ENCODE peak calls at places on chromosomes 1 and 21, in four cellular contexts. U is MM.1S, T is heart right ventricle, W is GM23338. A is an unnamed sample.
A peak's percentile ranks its signal among the peaks of the same experiment; 100 is the strongest.

GRCh38 chr1:8661185-8662110 is 156.0 kb downstream of the RERE start:
- DNase-seq in U (no peak), T (no peak), W (peak; percentile 36), A (no peak)

GRCh38 chr21:31284797-31285397 is 59.2 kb downstream of the TIAM1 start:
- DNase-seq in U (no peak), T (no peak), W (no peak), A (no peak)

GRCh38 chr1:88983791-88984552 is 8.5 kb downstream of the KYAT3 start:
- DNase-seq in U (peak; percentile 75), T (no peak), W (peak; percentile 82), A (peak; percentile 67)

GRCh38 chr1:221100196-221100950 is 221.1 kb downstream of the HLX start:
- DNase-seq in U (no peak), T (no peak), W (no peak), A (no peak)

GRCh38 chr1:15170071-15170470 is 16.5 kb downstream of the TMEM51 start:
- DNase-seq in U (no peak), T (no peak), W (no peak), A (no peak)

GRCh38 chr21:45723049-45723958 is 79.8 kb downstream of the PCBP3 start:
- DNase-seq in U (no peak), T (no peak), W (no peak), A (no peak)

GRCh38 chr1:101003012-101003650 is 22.5 kb downstream of the DPH5 start:
- DNase-seq in U (no peak), T (no peak), W (no peak), A (no peak)

GRCh38 chr1:111204211-111204883 is 3.9 kb upstream of the DENND2D start:
- DNase-seq in U (peak; percentile 62), T (peak; percentile 54), W (no peak), A (peak; percentile 69)

GRCh38 chr1:20074046-20074724 is 4.2 kb downstream of the PLA2G5 start:
- DNase-seq in U (no peak), T (no peak), W (no peak), A (no peak)

GRCh38 chr1:36787312-36787711 is 247.0 kb downstream of the GRIK3 start:
- DNase-seq in U (no peak), T (no peak), W (no peak), A (no peak)

GRCh38 chr21:44298301-44298700 is 1.6 kb upstream of the PFKL start:
- DNase-seq in U (peak; percentile 69), T (no peak), W (no peak), A (peak; percentile 49)

GRCh38 chr1:113434081-113434873 is 44.0 kb downstream of the MAGI3 start:
- DNase-seq in U (no peak), T (no peak), W (no peak), A (no peak)

GRCh38 chr1:59487335-59488031 is 190.6 kb downstream of the FGGY start:
- DNase-seq in U (peak; percentile 66), T (no peak), W (no peak), A (peak; percentile 20)

GRCh38 chr21:42533306-42533962 is 19.8 kb downstream of the SLC37A1 start:
- DNase-seq in U (no peak), T (no peak), W (no peak), A (no peak)

GRCh38 chr21:37855568-37856391 is 60.5 kb downstream of the KCNJ6 start:
- DNase-seq in U (no peak), T (no peak), W (no peak), A (no peak)

GRCh38 chr1:229156819-229157218 is 114.1 kb upstream of the RAB4A start:
- DNase-seq in U (no peak), T (no peak), W (peak; percentile 50), A (no peak)

GRCh38 chr1:206998811-206999210 is 28.6 kb upstream of the FCAMR start:
- DNase-seq in U (no peak), T (no peak), W (no peak), A (no peak)

GRCh38 chr1:207000641-207001291 is 30.5 kb upstream of the FCAMR start:
- DNase-seq in U (no peak), T (no peak), W (no peak), A (no peak)

GRCh38 chr1:207002731-207003146 is 29.8 kb downstream of the C1orf116 start:
- DNase-seq in U (no peak), T (no peak), W (no peak), A (no peak)

GRCh38 chr1:207003216-207003615 is 29.3 kb downstream of the C1orf116 start:
- DNase-seq in U (no peak), T (no peak), W (no peak), A (no peak)

GRCh38 chr1:207001492-207002245 is 30.9 kb downstream of the C1orf116 start:
- DNase-seq in U (peak; percentile 56), T (no peak), W (no peak), A (no peak)
- H3K4me1 ChIP-seq in U (peaks cover 6% of the 10 kb centered on the region), T (no peaks in the 10 kb centered on the region), W (no peaks in the 10 kb centered on the region), A (no peaks in the 10 kb centered on the region)

GRCh38 chr1:164846731-164847691 is 288.0 kb downstream of the PBX1 start:
- DNase-seq in U (no peak), T (no peak), W (no peak), A (no peak)
- H3K4me1 ChIP-seq in U (no peaks in the 10 kb centered on the region), T (peaks cover 26% of the 10 kb centered on the region), W (peaks cover 25% of the 10 kb centered on the region), A (no peaks in the 10 kb centered on the region)

DNA sequence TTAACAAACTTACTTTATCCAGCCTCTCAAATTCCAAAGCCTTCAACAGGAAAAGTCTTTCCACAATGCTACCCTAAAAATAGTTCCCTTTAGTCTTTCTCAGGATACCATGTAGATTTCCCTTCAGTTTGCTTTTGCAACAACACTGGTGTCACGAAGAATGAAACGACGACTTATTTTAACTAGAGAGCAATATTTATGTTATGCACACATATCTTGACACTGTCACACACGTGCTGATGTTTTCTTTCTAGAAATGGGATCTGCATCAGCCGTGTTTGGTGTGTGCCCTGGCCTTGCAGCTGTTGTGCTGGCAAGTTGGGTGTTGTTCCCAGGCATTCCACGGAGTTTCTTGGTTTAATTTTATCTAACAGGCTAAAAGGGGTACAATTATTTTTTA is 75.5 kb downstream of the SIPA1L2 start:
- DNase-seq in U (no peak), T (no peak), W (no peak), A (no peak)
- H3K4me1 ChIP-seq in U (no peaks in the 10 kb centered on the region), T (peaks cover 55% of the 10 kb centered on the region), W (peaks cover 73% of the 10 kb centered on the region), A (no peaks in the 10 kb centered on the region)

DNA sequence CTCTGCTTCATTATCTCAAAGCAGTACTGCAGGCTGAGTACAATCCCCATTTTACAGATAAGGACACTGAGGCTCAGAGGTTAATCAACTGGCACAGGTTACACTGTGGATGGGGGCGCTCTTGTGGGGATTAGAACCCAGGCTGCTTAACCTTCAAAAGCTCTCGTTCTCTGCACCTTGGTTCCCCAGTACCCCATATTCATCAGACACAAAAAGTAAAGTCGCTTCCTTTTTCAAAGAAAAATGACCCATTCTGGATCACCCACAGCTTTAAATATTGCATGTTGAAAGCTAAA is 20.5 kb downstream of the SSBP3 start:
- DNase-seq in U (no peak), T (no peak), W (no peak), A (no peak)
- H3K4me1 ChIP-seq in U (no peaks in the 10 kb centered on the region), T (peaks cover 29% of the 10 kb centered on the region), W (peaks cover 25% of the 10 kb centered on the region), A (no peaks in the 10 kb centered on the region)

DNA sequence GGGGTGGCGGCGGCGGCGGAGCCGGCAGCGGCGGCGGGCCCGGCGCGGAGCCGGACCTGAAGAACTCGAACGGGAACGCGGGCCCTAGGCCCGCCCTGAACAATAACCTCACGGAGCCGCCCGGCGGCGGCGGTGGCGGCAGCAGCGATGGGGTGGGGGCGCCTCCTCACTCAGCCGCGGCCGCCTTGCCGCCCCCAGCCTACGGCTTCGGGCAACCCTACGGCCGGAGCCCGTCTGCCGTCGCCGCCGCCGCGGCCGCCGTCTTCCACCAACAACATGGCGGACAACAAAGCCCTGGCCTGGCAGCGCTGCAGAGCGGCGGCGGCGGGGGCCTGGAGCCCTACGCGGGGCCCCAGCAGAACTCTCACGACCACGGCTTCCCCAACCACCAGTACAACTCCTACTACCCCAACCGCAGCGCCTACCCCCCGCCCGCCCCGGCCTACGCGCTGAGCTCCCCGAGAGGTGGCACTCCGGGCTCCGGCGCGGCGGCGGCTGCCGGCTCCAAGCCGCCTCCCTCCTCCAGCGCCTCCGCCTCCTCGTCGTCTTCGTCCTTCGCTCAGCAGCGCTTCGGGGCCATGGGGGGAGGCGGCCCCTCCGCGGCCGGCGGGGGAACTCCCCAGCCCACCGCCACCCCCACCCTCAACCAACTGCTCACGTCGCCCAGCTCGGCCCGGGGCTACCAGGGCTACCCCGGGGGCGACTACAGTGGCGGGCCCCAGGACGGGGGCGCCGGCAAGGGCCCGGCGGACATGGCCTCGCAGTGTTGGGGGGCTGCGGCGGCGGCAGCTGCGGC is 1.0 kb downstream of the ARID1A start:
- DNase-seq in U (peak; percentile 39), T (peak; percentile 45), W (no peak), A (peak; percentile 72)
- H3K4me1 ChIP-seq in U (peaks cover 36% of the 10 kb centered on the region), T (peaks cover 73% of the 10 kb centered on the region), W (peaks cover 53% of the 10 kb centered on the region), A (peaks cover 66% of the 10 kb centered on the region)

GRCh38 chr1:31831397-31832378 is 15.9 kb upstream of the SPOCD1 start:
- DNase-seq in U (no peak), T (no peak), W (no peak), A (no peak)
- H3K4me1 ChIP-seq in U (no peaks in the 10 kb centered on the region), T (peaks cover 19% of the 10 kb centered on the region), W (no peaks in the 10 kb centered on the region), A (peaks cover 23% of the 10 kb centered on the region)

GRCh38 chr21:29190920-29191319 is 60.5 kb downstream of the MAP3K7CL start:
- DNase-seq in U (no peak), T (no peak), W (no peak), A (no peak)
- H3K4me1 ChIP-seq in U (peaks cover 5% of the 10 kb centered on the region), T (peaks cover 58% of the 10 kb centered on the region), W (peaks cover 24% of the 10 kb centered on the region), A (peaks cover 7% of the 10 kb centered on the region)

GRCh38 chr1:37925316-37925715 is 21.5 kb downstream of the INPP5B start:
- DNase-seq in U (no peak), T (no peak), W (no peak), A (no peak)

GRCh38 chr1:37923551-37923889 is 23.3 kb downstream of the INPP5B start:
- DNase-seq in U (no peak), T (no peak), W (no peak), A (no peak)

GRCh38 chr1:37930246-37931142 is 16.4 kb downstream of the INPP5B start:
- DNase-seq in U (no peak), T (no peak), W (no peak), A (peak; percentile 24)

GRCh38 chr1:37922767-37923550 is 23.9 kb downstream of the INPP5B start:
- DNase-seq in U (no peak), T (no peak), W (no peak), A (no peak)

GRCh38 chr1:37926061-37926924 is 20.6 kb downstream of the INPP5B start:
- DNase-seq in U (no peak), T (no peak), W (no peak), A (no peak)
- H3K4me1 ChIP-seq in U (no peaks in the 10 kb centered on the region), T (peaks cover 63% of the 10 kb centered on the region), W (peaks cover 10% of the 10 kb centered on the region), A (peaks cover 40% of the 10 kb centered on the region)